ENCODE peak calls at places on chromosomes 7 and 10, in eight cellular contexts. One of them, this sample, is unnamed.

GRCh38 chr10:132395704-132396494 is 1.1 kb upstream of the PWWP2B start:
- DNase-seq in activated T-cell treated with anti-CD3 and anti-CD28 coated beads for 1 hour: no peak
- DNase-seq in adrenal gland: peak; percentile 94
- DNase-seq in prostate gland: no peak
- DNase-seq in iris pigment epithelial cell: no peak
- DNase-seq in ELR: peak; percentile 26
- DNase-seq in neuronal stem cell: no peak
- DNase-seq in EL: no peak
- DNase-seq in this sample: peak; percentile 22

GRCh38 chr7:104979167-104979841 is 34.7 kb upstream of the KMT2E start:
- DNase-seq in neuronal stem cell: peak; percentile 17
- DNase-seq in activated T-cell treated with anti-CD3 and anti-CD28 coated beads for 1 hour: no peak
- DNase-seq in ELR: peak; percentile 52
- DNase-seq in EL: peak; percentile 72
- DNase-seq in iris pigment epithelial cell: peak; percentile 75
- DNase-seq in adrenal gland: peak; percentile 37
- DNase-seq in prostate gland: peak; percentile 85
- DNase-seq in this sample: no peak

GRCh38 chr10:132876131-132876860 is 66.1 kb downstream of the CFAP46 start:
- DNase-seq in activated T-cell treated with anti-CD3 and anti-CD28 coated beads for 1 hour: no peak
- DNase-seq in ELR: no peak
- DNase-seq in EL: no peak
- DNase-seq in neuronal stem cell: no peak
- DNase-seq in adrenal gland: no peak
- DNase-seq in prostate gland: no peak
- DNase-seq in iris pigment epithelial cell: no peak
- DNase-seq in this sample: no peak

GRCh38 chr10:70191161-70191770 is 21.0 kb upstream of the SAR1A start:
- DNase-seq in iris pigment epithelial cell: peak; percentile 47
- DNase-seq in activated T-cell treated with anti-CD3 and anti-CD28 coated beads for 1 hour: no peak
- DNase-seq in adrenal gland: no peak
- DNase-seq in ELR: no peak
- DNase-seq in EL: no peak
- DNase-seq in prostate gland: no peak
- DNase-seq in neuronal stem cell: no peak
- DNase-seq in this sample: no peak

GRCh38 chr10:131822694-131823245 is 78.0 kb upstream of the PPP2R2D start:
- DNase-seq in adrenal gland: no peak
- DNase-seq in iris pigment epithelial cell: no peak
- DNase-seq in neuronal stem cell: no peak
- DNase-seq in EL: no peak
- DNase-seq in prostate gland: no peak
- DNase-seq in activated T-cell treated with anti-CD3 and anti-CD28 coated beads for 1 hour: no peak
- DNase-seq in ELR: no peak
- DNase-seq in this sample: no peak

GRCh38 chr10:117540640-117541404 is 1.7 kb upstream of the EMX2 start:
- DNase-seq in neuronal stem cell: no peak
- DNase-seq in EL: no peak
- DNase-seq in prostate gland: no peak
- DNase-seq in iris pigment epithelial cell: no peak
- DNase-seq in activated T-cell treated with anti-CD3 and anti-CD28 coated beads for 1 hour: no peak
- DNase-seq in adrenal gland: no peak
- DNase-seq in ELR: no peak
- DNase-seq in this sample: no peak

GRCh38 chr10:69577268-69578232 is 4.3 kb upstream of the NEUROG3 start:
- DNase-seq in adrenal gland: no peak
- DNase-seq in EL: no peak
- DNase-seq in ELR: no peak
- DNase-seq in prostate gland: no peak
- DNase-seq in iris pigment epithelial cell: peak; percentile 15
- DNase-seq in neuronal stem cell: no peak
- DNase-seq in activated T-cell treated with anti-CD3 and anti-CD28 coated beads for 1 hour: no peak
- DNase-seq in this sample: peak; percentile 8

GRCh38 chr7:94344826-94345225 is 49.9 kb upstream of the COL1A2 start:
- DNase-seq in EL: peak; percentile 84
- DNase-seq in neuronal stem cell: no peak
- DNase-seq in ELR: peak; percentile 71
- DNase-seq in adrenal gland: no peak
- DNase-seq in prostate gland: no peak
- DNase-seq in iris pigment epithelial cell: peak; percentile 79
- DNase-seq in activated T-cell treated with anti-CD3 and anti-CD28 coated beads for 1 hour: no peak
- DNase-seq in this sample: no peak

GRCh38 chr10:88117227-88117626 is 253.8 kb downstream of the PTEN start:
- DNase-seq in adrenal gland: no peak
- DNase-seq in prostate gland: no peak
- DNase-seq in ELR: no peak
- DNase-seq in iris pigment epithelial cell: no peak
- DNase-seq in neuronal stem cell: no peak
- DNase-seq in EL: no peak
- DNase-seq in activated T-cell treated with anti-CD3 and anti-CD28 coated beads for 1 hour: no peak
- DNase-seq in this sample: no peak

GRCh38 chr10:46077141-46077554 is 31.1 kb upstream of the MSMB start:
- DNase-seq in adrenal gland: no peak
- DNase-seq in iris pigment epithelial cell: peak; percentile 57
- DNase-seq in EL: peak; percentile 13
- DNase-seq in prostate gland: no peak
- DNase-seq in activated T-cell treated with anti-CD3 and anti-CD28 coated beads for 1 hour: no peak
- DNase-seq in neuronal stem cell: no peak
- DNase-seq in ELR: no peak
- DNase-seq in this sample: no peak

GRCh38 chr7:112450807-112451661 is 774 bp downstream of the IFRD1 start:
- DNase-seq in neuronal stem cell: peak; percentile 96
- DNase-seq in prostate gland: peak; percentile 97
- DNase-seq in activated T-cell treated with anti-CD3 and anti-CD28 coated beads for 1 hour: peak; percentile 71
- DNase-seq in adrenal gland: peak; percentile 98
- DNase-seq in iris pigment epithelial cell: peak; percentile 96
- DNase-seq in EL: peak; percentile 96
- DNase-seq in ELR: peak; percentile 97
- DNase-seq in this sample: peak; percentile 98

GRCh38 chr10:1432161-1432560 is 305.2 kb downstream of the ADARB2 start:
- DNase-seq in activated T-cell treated with anti-CD3 and anti-CD28 coated beads for 1 hour: no peak
- DNase-seq in neuronal stem cell: no peak
- DNase-seq in EL: no peak
- DNase-seq in adrenal gland: no peak
- DNase-seq in prostate gland: peak; percentile 19
- DNase-seq in iris pigment epithelial cell: no peak
- DNase-seq in ELR: no peak
- DNase-seq in this sample: no peak

GRCh38 chr7:5557920-5558401 is 134.3 kb upstream of the TNRC18 start:
- DNase-seq in neuronal stem cell: no peak
- DNase-seq in prostate gland: peak; percentile 30
- DNase-seq in adrenal gland: peak; percentile 90
- DNase-seq in iris pigment epithelial cell: peak; percentile 37
- DNase-seq in activated T-cell treated with anti-CD3 and anti-CD28 coated beads for 1 hour: no peak
- DNase-seq in ELR: peak; percentile 64
- DNase-seq in EL: peak; percentile 53
- DNase-seq in this sample: no peak

GRCh38 chr7:88522771-88523316 is 216.2 kb upstream of the STEAP4 start:
- DNase-seq in neuronal stem cell: no peak
- DNase-seq in adrenal gland: no peak
- DNase-seq in ELR: no peak
- DNase-seq in prostate gland: no peak
- DNase-seq in activated T-cell treated with anti-CD3 and anti-CD28 coated beads for 1 hour: no peak
- DNase-seq in iris pigment epithelial cell: no peak
- DNase-seq in EL: no peak
- DNase-seq in this sample: no peak

GRCh38 chr7:121212031-121212430 is 116.8 kb upstream of the WNT16 start:
- DNase-seq in ELR: no peak
- DNase-seq in neuronal stem cell: no peak
- DNase-seq in iris pigment epithelial cell: no peak
- DNase-seq in activated T-cell treated with anti-CD3 and anti-CD28 coated beads for 1 hour: no peak
- DNase-seq in prostate gland: no peak
- DNase-seq in EL: no peak
- DNase-seq in adrenal gland: no peak
- DNase-seq in this sample: no peak

GRCh38 chr7:91411062-91411461 is 146.8 kb downstream of the FZD1 start:
- DNase-seq in iris pigment epithelial cell: no peak
- DNase-seq in prostate gland: no peak
- DNase-seq in activated T-cell treated with anti-CD3 and anti-CD28 coated beads for 1 hour: no peak
- DNase-seq in EL: no peak
- DNase-seq in ELR: no peak
- DNase-seq in neuronal stem cell: no peak
- DNase-seq in adrenal gland: no peak
- DNase-seq in this sample: no peak

GRCh38 chr10:31288961-31289360 is 30.1 kb upstream of the ZEB1 start:
- DNase-seq in EL: no peak
- DNase-seq in adrenal gland: no peak
- DNase-seq in activated T-cell treated with anti-CD3 and anti-CD28 coated beads for 1 hour: no peak
- DNase-seq in prostate gland: no peak
- DNase-seq in ELR: no peak
- DNase-seq in iris pigment epithelial cell: no peak
- DNase-seq in neuronal stem cell: no peak
- DNase-seq in this sample: no peak

GRCh38 chr10:62735464-62736188 is 68.9 kb upstream of the ADO start:
- DNase-seq in activated T-cell treated with anti-CD3 and anti-CD28 coated beads for 1 hour: no peak
- DNase-seq in iris pigment epithelial cell: peak; percentile 23
- DNase-seq in ELR: peak; percentile 77
- DNase-seq in adrenal gland: no peak
- DNase-seq in EL: peak; percentile 60
- DNase-seq in prostate gland: no peak
- DNase-seq in neuronal stem cell: no peak
- DNase-seq in this sample: no peak